ENCODE peak calls at places on chromosome 18, in eight cellular contexts. One of them, this sample, is unnamed.

GRCh38 chr18:65817178-65817577 is 66.4 kb downstream of the CDH7 start:
- DNase-seq in fibroblast of lung: no peak
- DNase-seq in cardiac muscle cell: no peak
- DNase-seq in tibial nerve: no peak
- DNase-seq in endodermal cell: no peak
- DNase-seq in IMR-90: no peak
- DNase-seq in CD8-positive, alpha-beta memory T cell: no peak
- DNase-seq in upper lobe of right lung: no peak
- DNase-seq in this sample: peak; percentile 6

GRCh38 chr18:9568186-9568585 is 46.2 kb downstream of the PPP4R1 start:
- DNase-seq in CD8-positive, alpha-beta memory T cell: no peak
- DNase-seq in upper lobe of right lung: no peak
- DNase-seq in IMR-90: no peak
- DNase-seq in endodermal cell: no peak
- DNase-seq in fibroblast of lung: no peak
- DNase-seq in tibial nerve: no peak
- DNase-seq in cardiac muscle cell: no peak
- DNase-seq in this sample: no peak

GRCh38 chr18:13243363-13243762 is 24.8 kb downstream of the LDLRAD4 start:
- DNase-seq in endodermal cell: no peak
- DNase-seq in upper lobe of right lung: peak; percentile 26
- DNase-seq in cardiac muscle cell: no peak
- DNase-seq in fibroblast of lung: no peak
- DNase-seq in CD8-positive, alpha-beta memory T cell: no peak
- DNase-seq in IMR-90: no peak
- DNase-seq in tibial nerve: no peak
- DNase-seq in this sample: no peak

GRCh38 chr18:62183578-62184195 is 3.2 kb downstream of the PIGN start:
- DNase-seq in upper lobe of right lung: no peak
- DNase-seq in CD8-positive, alpha-beta memory T cell: peak; percentile 29
- DNase-seq in fibroblast of lung: peak; percentile 77
- DNase-seq in cardiac muscle cell: peak; percentile 60
- DNase-seq in tibial nerve: no peak
- DNase-seq in endodermal cell: peak; percentile 49
- DNase-seq in IMR-90: peak; percentile 68
- DNase-seq in this sample: peak; percentile 32

GRCh38 chr18:73688161-73688560 is 459.5 kb downstream of the FBXO15 start:
- DNase-seq in IMR-90: no peak
- DNase-seq in fibroblast of lung: no peak
- DNase-seq in endodermal cell: no peak
- DNase-seq in upper lobe of right lung: no peak
- DNase-seq in cardiac muscle cell: no peak
- DNase-seq in CD8-positive, alpha-beta memory T cell: no peak
- DNase-seq in tibial nerve: no peak
- DNase-seq in this sample: no peak

GRCh38 chr18:42929857-42930256 is 185.6 kb downstream of the RIT2 start:
- DNase-seq in cardiac muscle cell: no peak
- DNase-seq in CD8-positive, alpha-beta memory T cell: no peak
- DNase-seq in tibial nerve: no peak
- DNase-seq in endodermal cell: peak; percentile 69
- DNase-seq in fibroblast of lung: peak; percentile 42
- DNase-seq in upper lobe of right lung: no peak
- DNase-seq in IMR-90: no peak
- DNase-seq in this sample: no peak

GRCh38 chr18:3604626-3605408 is 154.8 kb downstream of the TGIF1 start:
- DNase-seq in IMR-90: peak; percentile 98
- DNase-seq in CD8-positive, alpha-beta memory T cell: no peak
- DNase-seq in fibroblast of lung: peak; percentile 97
- DNase-seq in upper lobe of right lung: no peak
- DNase-seq in tibial nerve: no peak
- DNase-seq in endodermal cell: no peak
- DNase-seq in cardiac muscle cell: no peak
- DNase-seq in this sample: no peak

GRCh38 chr18:11948852-11949523 is 32.3 kb upstream of the IMPA2 start:
- DNase-seq in cardiac muscle cell: no peak
- DNase-seq in upper lobe of right lung: no peak
- DNase-seq in endodermal cell: peak; percentile 64
- DNase-seq in fibroblast of lung: peak; percentile 26
- DNase-seq in IMR-90: peak; percentile 68
- DNase-seq in tibial nerve: no peak
- DNase-seq in CD8-positive, alpha-beta memory T cell: no peak
- DNase-seq in this sample: no peak

GRCh38 chr18:49059028-49059670 is 108.4 kb upstream of the SMAD7 start:
- DNase-seq in cardiac muscle cell: no peak
- DNase-seq in fibroblast of lung: peak; percentile 34
- DNase-seq in upper lobe of right lung: no peak
- DNase-seq in endodermal cell: peak; percentile 68
- DNase-seq in CD8-positive, alpha-beta memory T cell: no peak
- DNase-seq in IMR-90: peak; percentile 24
- DNase-seq in tibial nerve: no peak
- DNase-seq in this sample: no peak

GRCh38 chr18:67771271-67771670 is 254.8 kb upstream of the DSEL start:
- DNase-seq in upper lobe of right lung: no peak
- DNase-seq in IMR-90: peak; percentile 87
- DNase-seq in endodermal cell: no peak
- DNase-seq in CD8-positive, alpha-beta memory T cell: no peak
- DNase-seq in fibroblast of lung: peak; percentile 40
- DNase-seq in cardiac muscle cell: no peak
- DNase-seq in tibial nerve: no peak
- DNase-seq in this sample: no peak

GRCh38 chr18:29749699-29750098 is 1292.8 kb downstream of the DSC3 start:
- DNase-seq in cardiac muscle cell: no peak
- DNase-seq in IMR-90: peak; percentile 60
- DNase-seq in fibroblast of lung: no peak
- DNase-seq in endodermal cell: no peak
- DNase-seq in upper lobe of right lung: no peak
- DNase-seq in tibial nerve: no peak
- DNase-seq in CD8-positive, alpha-beta memory T cell: no peak
- DNase-seq in this sample: no peak

GRCh38 chr18:12038082-12038660 is 55.5 kb upstream of the ANKRD62 start:
- DNase-seq in upper lobe of right lung: no peak
- DNase-seq in endodermal cell: peak; percentile 76
- DNase-seq in IMR-90: no peak
- DNase-seq in cardiac muscle cell: no peak
- DNase-seq in CD8-positive, alpha-beta memory T cell: no peak
- DNase-seq in fibroblast of lung: no peak
- DNase-seq in tibial nerve: no peak
- DNase-seq in this sample: peak; percentile 84

GRCh38 chr18:50661013-50661412 is 101.1 kb downstream of the MAPK4 start:
- DNase-seq in IMR-90: no peak
- DNase-seq in tibial nerve: no peak
- DNase-seq in upper lobe of right lung: no peak
- DNase-seq in fibroblast of lung: no peak
- DNase-seq in endodermal cell: peak; percentile 27
- DNase-seq in cardiac muscle cell: no peak
- DNase-seq in CD8-positive, alpha-beta memory T cell: no peak
- DNase-seq in this sample: no peak

GRCh38 chr18:50662177-50662576 is 102.3 kb downstream of the MAPK4 start:
- DNase-seq in cardiac muscle cell: no peak
- DNase-seq in upper lobe of right lung: no peak
- DNase-seq in tibial nerve: no peak
- DNase-seq in fibroblast of lung: peak; percentile 3
- DNase-seq in IMR-90: peak; percentile 4
- DNase-seq in CD8-positive, alpha-beta memory T cell: no peak
- DNase-seq in endodermal cell: peak; percentile 49
- DNase-seq in this sample: peak; percentile 73

GRCh38 chr18:50656841-50657470 is 97.1 kb downstream of the MAPK4 start:
- DNase-seq in fibroblast of lung: no peak
- DNase-seq in tibial nerve: no peak
- DNase-seq in CD8-positive, alpha-beta memory T cell: no peak
- DNase-seq in cardiac muscle cell: no peak
- DNase-seq in upper lobe of right lung: no peak
- DNase-seq in IMR-90: no peak
- DNase-seq in endodermal cell: no peak
- DNase-seq in this sample: no peak

GRCh38 chr18:50658601-50659000 is 98.7 kb downstream of the MAPK4 start:
- DNase-seq in IMR-90: no peak
- DNase-seq in endodermal cell: peak; percentile 21
- DNase-seq in CD8-positive, alpha-beta memory T cell: no peak
- DNase-seq in cardiac muscle cell: no peak
- DNase-seq in tibial nerve: no peak
- DNase-seq in upper lobe of right lung: no peak
- DNase-seq in fibroblast of lung: no peak
- DNase-seq in this sample: no peak

DNA sequence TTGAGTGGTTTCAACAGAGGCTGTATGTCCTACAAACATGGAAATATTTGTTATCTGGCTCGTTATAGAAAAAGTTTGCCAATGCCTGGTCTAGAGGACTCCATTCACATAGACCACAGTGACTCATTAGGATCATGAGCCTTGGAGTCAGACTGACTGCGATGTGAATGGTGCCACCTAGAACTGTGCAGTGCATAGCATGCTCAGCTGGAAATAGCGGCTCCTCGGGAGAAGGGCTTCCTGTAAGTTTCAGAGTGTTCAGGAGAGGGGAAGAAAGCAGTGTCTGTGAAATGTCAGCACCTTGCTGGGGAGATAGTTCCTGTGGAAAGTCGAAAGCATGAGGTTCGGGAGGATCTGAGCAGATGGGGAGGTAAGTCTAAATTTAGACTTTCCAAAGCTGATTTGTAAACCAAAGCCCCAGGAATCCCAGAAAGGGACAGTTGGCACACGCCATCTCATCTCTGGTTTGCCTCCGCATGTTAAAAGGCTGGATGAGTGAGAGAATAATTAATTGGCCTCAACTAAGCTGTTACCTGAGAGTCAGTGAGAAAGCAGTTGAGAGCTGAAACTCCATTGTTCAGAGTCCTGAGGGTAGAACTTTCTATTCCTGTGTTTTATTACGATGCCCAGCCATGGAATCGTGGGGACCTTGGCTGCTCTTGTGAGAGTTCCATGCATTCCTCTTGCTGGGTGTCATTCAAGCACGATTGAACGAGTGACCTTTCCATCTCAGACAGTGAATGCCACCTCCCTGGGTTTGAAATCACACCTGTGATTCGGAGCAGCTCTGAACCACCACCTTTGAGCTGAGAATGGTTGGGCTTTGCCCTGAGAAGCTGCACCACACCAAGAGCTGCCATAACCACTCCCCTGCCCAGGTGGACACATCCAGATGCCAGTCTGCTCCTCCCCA is 99.5 kb downstream of the MAPK4 start:
- DNase-seq in upper lobe of right lung: no peak
- DNase-seq in fibroblast of lung: no peak
- DNase-seq in CD8-positive, alpha-beta memory T cell: no peak
- DNase-seq in IMR-90: peak; percentile 5
- DNase-seq in tibial nerve: no peak
- DNase-seq in endodermal cell: peak; percentile 53
- DNase-seq in cardiac muscle cell: peak; percentile 78
- DNase-seq in this sample: no peak
- H3K4me3 ChIP-seq in upper lobe of right lung: no peak overlapping the region
- H3K4me3 ChIP-seq in fibroblast of lung: no peak overlapping the region
- H3K4me3 ChIP-seq in CD8-positive, alpha-beta memory T cell: no peak overlapping the region
- H3K4me3 ChIP-seq in IMR-90: no peak overlapping the region
- H3K4me3 ChIP-seq in tibial nerve: no peak overlapping the region
- H3K4me3 ChIP-seq in endodermal cell: no peak overlapping the region
- H3K4me3 ChIP-seq in cardiac muscle cell: no peak overlapping the region
- H3K4me3 ChIP-seq in this sample: no peak overlapping the region

GRCh38 chr18:79248495-79249078 is 147.1 kb upstream of the NFATC1 start:
- DNase-seq in IMR-90: peak; percentile 41
- DNase-seq in fibroblast of lung: peak; percentile 14
- DNase-seq in endodermal cell: no peak
- DNase-seq in upper lobe of right lung: no peak
- DNase-seq in cardiac muscle cell: no peak
- DNase-seq in CD8-positive, alpha-beta memory T cell: no peak
- DNase-seq in tibial nerve: no peak
- DNase-seq in this sample: no peak
- H3K36me3 ChIP-seq in IMR-90: no peaks in the 10 kb centered on the region
- H3K36me3 ChIP-seq in fibroblast of lung: no peaks in the 10 kb centered on the region
- H3K36me3 ChIP-seq in endodermal cell: peaks cover 4% of the 10 kb centered on the region
- H3K36me3 ChIP-seq in upper lobe of right lung: no peaks in the 10 kb centered on the region
- H3K36me3 ChIP-seq in cardiac muscle cell: no peaks in the 10 kb centered on the region
- H3K36me3 ChIP-seq in CD8-positive, alpha-beta memory T cell: peaks cover 3% of the 10 kb centered on the region
- H3K36me3 ChIP-seq in tibial nerve: no peaks in the 10 kb centered on the region
- H3K36me3 ChIP-seq in this sample: no peaks in the 10 kb centered on the region

DNA sequence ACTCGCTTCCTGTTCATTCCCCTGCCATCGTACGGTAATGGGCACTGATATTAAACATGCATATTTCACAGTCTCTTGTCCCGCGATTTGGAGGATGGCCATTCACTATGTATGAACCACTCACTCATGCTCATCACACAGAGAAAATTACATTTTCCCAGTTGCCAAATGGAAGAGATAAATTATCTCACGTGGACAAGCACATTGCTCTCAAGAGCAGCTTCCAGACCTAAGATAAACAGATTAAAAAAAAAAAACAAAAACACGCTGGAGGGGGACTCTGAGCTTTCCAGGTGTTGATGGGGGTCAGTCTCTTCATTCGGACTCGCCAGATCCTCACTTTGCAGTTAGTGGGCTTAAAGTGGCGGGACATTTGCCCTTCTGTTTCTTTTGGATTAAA is 1.7 kb upstream of the MAPK4 start:
- DNase-seq in upper lobe of right lung: no peak
- DNase-seq in CD8-positive, alpha-beta memory T cell: no peak
- DNase-seq in IMR-90: no peak
- DNase-seq in endodermal cell: no peak
- DNase-seq in cardiac muscle cell: no peak
- DNase-seq in fibroblast of lung: no peak
- DNase-seq in tibial nerve: no peak
- DNase-seq in this sample: no peak
- H3K27me3 ChIP-seq in upper lobe of right lung: peaks cover 25% of the 10 kb centered on the region
- H3K27me3 ChIP-seq in CD8-positive, alpha-beta memory T cell: peaks cover 30% of the 10 kb centered on the region
- H3K27me3 ChIP-seq in IMR-90: peaks cover 34% of the 10 kb centered on the region
- H3K27me3 ChIP-seq in endodermal cell: peaks cover 77% of the 10 kb centered on the region
- H3K27me3 ChIP-seq in cardiac muscle cell: peaks cover 2% of the 10 kb centered on the region
- H3K27me3 ChIP-seq in fibroblast of lung: peaks cover 19% of the 10 kb centered on the region
- H3K27me3 ChIP-seq in tibial nerve: peaks cover 34% of the 10 kb centered on the region
- H3K27me3 ChIP-seq in this sample: peaks cover 57% of the 10 kb centered on the region

GRCh38 chr18:33576999-33577687 is 876 bp upstream of the ASXL3 start:
- DNase-seq in upper lobe of right lung: no peak
- DNase-seq in endodermal cell: no peak
- DNase-seq in fibroblast of lung: peak; percentile 27
- DNase-seq in cardiac muscle cell: no peak
- DNase-seq in tibial nerve: no peak
- DNase-seq in CD8-positive, alpha-beta memory T cell: no peak
- DNase-seq in IMR-90: no peak
- DNase-seq in this sample: no peak
- H3K4me3 ChIP-seq in upper lobe of right lung: peak overlapping the region; percentile 58
- H3K4me3 ChIP-seq in endodermal cell: peak overlapping the region; percentile 82
- H3K4me3 ChIP-seq in fibroblast of lung: peak overlapping the region; percentile 64
- H3K4me3 ChIP-seq in cardiac muscle cell: peak overlapping the region; percentile 58
- H3K4me3 ChIP-seq in tibial nerve: peak overlapping the region; percentile 93
- H3K4me3 ChIP-seq in CD8-positive, alpha-beta memory T cell: no peak overlapping the region
- H3K4me3 ChIP-seq in IMR-90: peak overlapping the region; percentile 59
- H3K4me3 ChIP-seq in this sample: peak overlapping the region; percentile 73

GRCh38 chr18:23532848-23533247 is 29.5 kb downstream of the RMC1 start:
- DNase-seq in tibial nerve: no peak
- DNase-seq in fibroblast of lung: no peak
- DNase-seq in CD8-positive, alpha-beta memory T cell: no peak
- DNase-seq in IMR-90: no peak
- DNase-seq in cardiac muscle cell: no peak
- DNase-seq in upper lobe of right lung: no peak
- DNase-seq in endodermal cell: no peak
- DNase-seq in this sample: no peak
- H3K36me3 ChIP-seq in tibial nerve: peaks cover 43% of the 10 kb centered on the region
- H3K36me3 ChIP-seq in fibroblast of lung: peaks cover 29% of the 10 kb centered on the region
- H3K36me3 ChIP-seq in CD8-positive, alpha-beta memory T cell: peaks cover 79% of the 10 kb centered on the region
- H3K36me3 ChIP-seq in IMR-90: peaks cover 76% of the 10 kb centered on the region
- H3K36me3 ChIP-seq in cardiac muscle cell: peaks cover 48% of the 10 kb centered on the region
- H3K36me3 ChIP-seq in upper lobe of right lung: peaks cover 100% of the 10 kb centered on the region
- H3K36me3 ChIP-seq in endodermal cell: peaks cover 93% of the 10 kb centered on the region
- H3K36me3 ChIP-seq in this sample: peaks cover 51% of the 10 kb centered on the region

GRCh38 chr18:47531759-47532158 is 280.3 kb upstream of the SKOR2 start:
- DNase-seq in endodermal cell: peak; percentile 62
- DNase-seq in cardiac muscle cell: no peak
- DNase-seq in tibial nerve: no peak
- DNase-seq in upper lobe of right lung: no peak
- DNase-seq in IMR-90: no peak
- DNase-seq in CD8-positive, alpha-beta memory T cell: no peak
- DNase-seq in fibroblast of lung: no peak
- DNase-seq in this sample: peak; percentile 70
- H3K27me3 ChIP-seq in endodermal cell: no peaks in the 10 kb centered on the region
- H3K27me3 ChIP-seq in cardiac muscle cell: peaks cover 10% of the 10 kb centered on the region
- H3K27me3 ChIP-seq in tibial nerve: peaks cover 13% of the 10 kb centered on the region
- H3K27me3 ChIP-seq in upper lobe of right lung: peaks cover 19% of the 10 kb centered on the region
- H3K27me3 ChIP-seq in IMR-90: no peaks in the 10 kb centered on the region
- H3K27me3 ChIP-seq in CD8-positive, alpha-beta memory T cell: no peaks in the 10 kb centered on the region
- H3K27me3 ChIP-seq in fibroblast of lung: no peaks in the 10 kb centered on the region
- H3K27me3 ChIP-seq in this sample: no peaks in the 10 kb centered on the region

This sample was measured in H7.